ENCODE peak calls at places on chromosomes 3 and 15, in four cellular contexts. Z is upper lobe of right lung; R is heart left ventricle; A is CD8-positive, alpha-beta T cell. S is an unnamed sample.
A peak's percentile ranks its signal among the peaks of the same experiment; 100 is the strongest.

GRCh38 chr15:87610366-87610765 is 646.2 kb downstream of the NTRK3 start:
- DNase-seq in R (no peak), Z (no peak), A (no peak), S (no peak)

GRCh38 chr15:70023064-70023768 is 74.5 kb downstream of the TLE3 start:
- DNase-seq in A (peak; percentile 47), R (no peak), Z (no peak), S (peak; percentile 34)

GRCh38 chr15:78950906-78951840 is 6.3 kb upstream of the CTSH start:
- DNase-seq in R (no peak), A (no peak), Z (no peak), S (no peak)

GRCh38 chr3:139353920-139354556 is 10.2 kb downstream of the MRPS22 start:
- DNase-seq in Z (no peak), R (no peak), A (no peak), S (no peak)

GRCh38 chr3:140443073-140443472 is 234.8 kb upstream of the TRIM42 start:
- DNase-seq in A (no peak), R (no peak), Z (no peak), S (no peak)

GRCh38 chr3:13877911-13878710 is 1.8 kb downstream of the WNT7A start:
- DNase-seq in Z (peak; percentile 64), A (no peak), R (no peak), S (no peak)

GRCh38 chr3:181860243-181860642 is 148.5 kb downstream of the SOX2 start:
- DNase-seq in Z (no peak), R (no peak), A (no peak), S (no peak)

GRCh38 chr3:69161587-69162196 is 39.3 kb upstream of the LMOD3 start:
- DNase-seq in R (no peak), A (peak; percentile 9), Z (no peak), S (no peak)

GRCh38 chr3:122754867-122755835 is 38.5 kb downstream of the HSPBAP1 start:
- DNase-seq in R (no peak), Z (no peak), A (no peak), S (no peak)

GRCh38 chr3:107128942-107129341 is 248.3 kb upstream of the CCDC54 start:
- DNase-seq in A (no peak), Z (no peak), R (no peak), S (no peak)

GRCh38 chr15:47813985-47814384 is 96.7 kb downstream of the SEMA6D start:
- DNase-seq in Z (no peak), A (no peak), R (no peak), S (no peak)

GRCh38 chr15:62847900-62848489 is 194.6 kb upstream of the TPM1 start:
- DNase-seq in A (no peak), Z (no peak), R (peak; percentile 75), S (no peak)

GRCh38 chr15:29937956-29938355 is 115.7 kb upstream of the TJP1 start:
- DNase-seq in A (no peak), R (no peak), Z (no peak), S (no peak)

GRCh38 chr3:5275529-5275928 is 88.0 kb downstream of the EDEM1 start:
- DNase-seq in Z (no peak), A (no peak), R (no peak), S (no peak)

GRCh38 chr3:156643729-156644389 is 30.5 kb upstream of the TIPARP start:
- DNase-seq in Z (no peak), A (peak; percentile 13), R (no peak), S (peak; percentile 7)

GRCh38 chr3:42729404-42730145 is 27.0 kb upstream of the HHATL start:
- DNase-seq in Z (peak; percentile 30), A (no peak), R (no peak), S (no peak)

GRCh38 chr3:126621171-126621570 is 33.8 kb downstream of the TXNRD3 start:
- DNase-seq in Z (no peak), R (peak; percentile 81), A (no peak), S (no peak)

GRCh38 chr3:170321326-170322034 is 36.0 kb upstream of the SKIL start:
- DNase-seq in R (no peak), A (no peak), Z (no peak), S (no peak)

GRCh38 chr15:52441846-52442245 is 86.8 kb downstream of the MYO5A start:
- DNase-seq in Z (no peak), A (no peak), R (no peak), S (no peak)

GRCh38 chr15:78044407-78045155 is 32.9 kb downstream of the TBC1D2B start:
- DNase-seq in R (no peak), A (no peak), Z (no peak), S (no peak)

GRCh38 chr3:81983382-81983781 is 221.9 kb upstream of the GBE1 start:
- DNase-seq in R (no peak), A (no peak), Z (no peak), S (no peak)

GRCh38 chr15:30990036-30990435 is 1.4 kb downstream of the MTMR10 start:
- DNase-seq in Z (no peak), R (no peak), A (no peak), S (no peak)

GRCh38 chr15:81303241-81304225 is 20.4 kb downstream of the STARD5 start:
- DNase-seq in R (no peak), A (no peak), Z (peak; percentile 44), S (no peak)

GRCh38 chr15:67968564-67969440 is 85.3 kb upstream of the PIAS1 start:
- DNase-seq in Z (no peak), R (no peak), A (no peak), S (no peak)

DNA sequence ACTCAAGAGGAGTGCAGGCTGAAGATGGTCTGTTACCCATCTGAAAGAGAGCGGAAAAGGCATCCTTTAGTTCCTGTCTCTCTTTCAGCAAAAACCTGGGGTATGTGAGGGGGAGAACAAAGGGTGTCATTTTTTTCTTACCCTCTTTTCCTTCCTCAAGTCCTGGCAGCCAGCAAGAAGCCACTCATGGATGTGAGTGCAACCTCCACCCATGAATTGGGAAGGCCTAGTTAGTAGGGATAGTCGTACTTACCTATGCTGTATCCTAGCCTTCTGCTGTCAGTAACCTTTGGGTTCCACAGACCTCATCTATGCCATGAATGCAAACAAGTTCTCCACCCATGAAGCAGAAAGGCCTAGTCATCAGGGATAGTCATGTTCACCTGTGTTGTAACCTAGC is 472.8 kb downstream of the ZIC1 start:
- DNase-seq in Z (no peak), A (no peak), R (no peak), S (no peak)
- H3K9me3 ChIP-seq in Z (peaks cover 16% of the 10 kb centered on the region), A (no peaks in the 10 kb centered on the region), R (no peaks in the 10 kb centered on the region), S (no peaks in the 10 kb centered on the region)

GRCh38 chr3:177281292-177281942 is 84.1 kb upstream of the TBL1XR1 start:
- DNase-seq in A (no peak), Z (no peak), R (no peak), S (no peak)
- H3K9me3 ChIP-seq in A (no peaks in the 10 kb centered on the region), Z (no peaks in the 10 kb centered on the region), R (no peaks in the 10 kb centered on the region), S (no peaks in the 10 kb centered on the region)

GRCh38 chr15:25068696-25069095 is 113.9 kb downstream of the SNRPN start:
- DNase-seq in A (no peak), R (peak; percentile 15), Z (peak; percentile 10), S (no peak)
- H3K9me3 ChIP-seq in A (peaks cover 99% of the 10 kb centered on the region), R (peaks cover 28% of the 10 kb centered on the region), Z (peaks cover 100% of the 10 kb centered on the region), S (peaks cover 66% of the 10 kb centered on the region)

DNA sequence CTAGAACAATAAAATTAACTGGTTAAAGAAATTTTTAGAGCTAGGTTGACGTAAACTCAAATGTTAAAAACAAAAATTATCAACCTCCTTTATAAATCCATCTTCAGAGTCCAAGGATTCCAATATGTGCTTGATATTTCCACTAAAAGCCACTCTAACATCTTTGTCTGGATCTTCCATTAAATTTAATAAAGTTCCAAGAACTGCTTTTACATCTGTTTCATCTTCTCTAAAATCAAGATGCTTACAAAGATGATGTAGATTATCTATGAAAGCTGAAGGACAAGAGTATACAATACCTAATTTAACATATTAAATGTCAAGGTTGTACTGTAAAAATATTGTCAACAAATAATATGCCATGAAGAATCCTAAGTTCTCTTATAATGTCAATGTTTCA is 24.8 kb downstream of the ATR start:
- DNase-seq in A (no peak), Z (no peak), R (no peak), S (no peak)
- H3K9me3 ChIP-seq in A (no peaks in the 10 kb centered on the region), Z (no peaks in the 10 kb centered on the region), R (no peaks in the 10 kb centered on the region), S (no peaks in the 10 kb centered on the region)

DNA sequence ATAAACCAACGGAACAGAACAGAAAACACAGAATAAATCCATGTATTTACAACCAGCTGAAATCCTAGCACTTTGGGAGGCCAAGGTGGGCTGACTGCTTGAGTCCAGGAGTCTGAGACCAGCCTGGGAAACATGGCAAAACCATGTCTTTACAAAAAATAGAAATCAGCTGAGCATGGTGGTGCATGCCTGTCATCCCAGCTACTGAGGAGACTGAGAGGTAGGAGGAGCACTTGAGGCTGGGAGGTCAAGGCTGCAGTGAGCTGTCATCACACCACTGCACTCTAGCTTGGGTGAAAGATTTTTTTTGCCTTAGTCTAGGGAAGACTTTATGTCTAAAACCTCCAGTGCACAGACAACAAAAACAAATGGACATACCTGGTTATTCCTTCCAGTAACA is 120.7 kb downstream of the STT3B start:
- DNase-seq in Z (no peak), R (no peak), A (no peak), S (no peak)
- H3K9me3 ChIP-seq in Z (peaks cover 45% of the 10 kb centered on the region), R (peaks cover 7% of the 10 kb centered on the region), A (peaks cover 55% of the 10 kb centered on the region), S (peaks cover 34% of the 10 kb centered on the region)

GRCh38 chr3:128922804-128923459 is 43.5 kb downstream of the ACAD9 start:
- DNase-seq in A (peak; percentile 31), Z (peak; percentile 9), R (no peak), S (no peak)

GRCh38 chr3:128914966-128915645 is 35.7 kb downstream of the ACAD9 start:
- DNase-seq in Z (peak; percentile 57), R (no peak), A (no peak), S (no peak)

GRCh38 chr3:128923607-128924385 is 44.4 kb downstream of the ACAD9 start:
- DNase-seq in R (no peak), A (no peak), Z (peak; percentile 22), S (no peak)

GRCh38 chr3:128917291-128917690 is 37.9 kb downstream of the ACAD9 start:
- DNase-seq in R (no peak), A (no peak), Z (no peak), S (no peak)

GRCh38 chr3:128919988-128920387 is 40.6 kb downstream of the ACAD9 start:
- DNase-seq in R (no peak), A (no peak), Z (no peak), S (no peak)
- H3K9me3 ChIP-seq in R (no peaks in the 10 kb centered on the region), A (no peaks in the 10 kb centered on the region), Z (no peaks in the 10 kb centered on the region), S (no peaks in the 10 kb centered on the region)

GRCh38 chr15:61041886-61042285 is 187.2 kb downstream of the RORA start:
- DNase-seq in R (no peak), A (no peak), Z (no peak), S (no peak)

GRCh38 chr15:61037031-61037430 is 192.1 kb downstream of the RORA start:
- DNase-seq in Z (no peak), R (no peak), A (no peak), S (no peak)

GRCh38 chr15:61036121-61036520 is 193.0 kb downstream of the RORA start:
- DNase-seq in Z (no peak), R (no peak), A (no peak), S (no peak)

GRCh38 chr15:61038387-61038786 is 190.7 kb downstream of the RORA start:
- DNase-seq in Z (no peak), A (no peak), R (no peak), S (no peak)

GRCh38 chr15:61038910-61039309 is 190.2 kb downstream of the RORA start:
- DNase-seq in A (no peak), R (no peak), Z (no peak), S (no peak)
- H3K9me3 ChIP-seq in A (no peaks in the 10 kb centered on the region), R (no peaks in the 10 kb centered on the region), Z (no peaks in the 10 kb centered on the region), S (no peaks in the 10 kb centered on the region)